ENCODE peak calls at places on chromosomes 1 and 21, in four cellular contexts. K is mammary epithelial cell, Y is fibroblast of lung, D is thoracic aorta. J is an unnamed sample.

GRCh38 chr21:34604556-34604955 is 10.4 kb downstream of the RCAN1 start:
- DNase-seq in K (no peak), Y (no peak), D (no peak), J (no peak)

GRCh38 chr1:6389971-6390370 is 3.6 kb downstream of the ACOT7 start:
- DNase-seq in K (peak; percentile 72), Y (no peak), D (no peak), J (no peak)

GRCh38 chr1:18155881-18156385 is 48.3 kb downstream of the IGSF21 start:
- DNase-seq in K (no peak), Y (no peak), D (no peak), J (no peak)

GRCh38 chr1:51331206-51332100 is 1.1 kb upstream of the TTC39A start:
- DNase-seq in K (peak; percentile 16), Y (peak; percentile 55), D (no peak), J (no peak)

GRCh38 chr1:156816561-156817328 is at the start of gene SH2D2A:
- DNase-seq in K (peak; percentile 77), Y (no peak), D (no peak), J (peak; percentile 86)

GRCh38 chr1:87291107-87291506 is 37.6 kb upstream of the LMO4 start:
- DNase-seq in K (no peak), Y (peak; percentile 89), D (no peak), J (no peak)

GRCh38 chr1:217457016-217457415 is 173.9 kb downstream of the GPATCH2 start:
- DNase-seq in K (no peak), Y (no peak), D (no peak), J (no peak)

GRCh38 chr1:189659731-189660130 is 817.9 kb downstream of the BRINP3 start:
- DNase-seq in K (peak; percentile 52), Y (peak; percentile 10), D (no peak), J (no peak)

GRCh38 chr1:204094262-204095247 is 21.6 kb downstream of the SOX13 start:
- DNase-seq in K (no peak), Y (no peak), D (no peak), J (no peak)

GRCh38 chr1:41728403-41729202 is 190.1 kb downstream of the HIVEP3 start:
- DNase-seq in K (no peak), Y (no peak), D (no peak), J (peak; percentile 21)

GRCh38 chr21:17803536-17803935 is 15.6 kb downstream of the C21orf91 start:
- DNase-seq in K (no peak), Y (no peak), D (no peak), J (no peak)

GRCh38 chr1:116755681-116756080 is 1.5 kb downstream of the CD2 start:
- DNase-seq in K (no peak), Y (no peak), D (no peak), J (no peak)

GRCh38 chr1:204267191-204267601 is 53.4 kb upstream of the GOLT1A start:
- DNase-seq in K (no peak), Y (no peak), D (no peak), J (no peak)

GRCh38 chr1:152052606-152053005 is 15.8 kb upstream of the S100A11 start:
- DNase-seq in K (peak; percentile 71), Y (peak; percentile 63), D (peak; percentile 71), J (peak; percentile 68)

GRCh38 chr1:109718495-109718894 is 6.4 kb downstream of the GSTM5 start:
- DNase-seq in K (peak; percentile 21), Y (peak; percentile 35), D (no peak), J (no peak)

GRCh38 chr1:170461762-170462384 is 70.1 kb upstream of the GORAB start:
- DNase-seq in K (peak; percentile 2), Y (peak; percentile 97), D (no peak), J (no peak)

GRCh38 chr1:192153276-192153675 is 5.0 kb upstream of the RGS18 start:
- DNase-seq in K (no peak), Y (peak; percentile 57), D (no peak), J (no peak)

GRCh38 chr1:211296396-211296795 is 30.2 kb upstream of the TRAF5 start:
- DNase-seq in K (no peak), Y (no peak), D (no peak), J (no peak)

GRCh38 chr1:183110466-183110865 is 75.6 kb upstream of the LAMC2 start:
- DNase-seq in K (no peak), Y (peak; percentile 38), D (no peak), J (no peak)

GRCh38 chr1:153677718-153678518 is 570 bp upstream of the NPR1 start:
- DNase-seq in K (peak; percentile 29), Y (peak; percentile 35), D (no peak), J (peak; percentile 17)

GRCh38 chr1:43608789-43609188 is 41.2 kb upstream of the KDM4A start:
- DNase-seq in K (no peak), Y (no peak), D (no peak), J (no peak)

GRCh38 chr1:169588785-169589485 is 2.7 kb upstream of the F5 start:
- DNase-seq in K (peak; percentile 45), Y (no peak), D (no peak), J (no peak)

GRCh38 chr1:32592953-32593352 is 53.7 kb downstream of the ZBTB8A start:
- DNase-seq in K (no peak), Y (peak; percentile 48), D (no peak), J (no peak)

GRCh38 chr1:9628541-9629444 is 22.7 kb upstream of the PIK3CD start:
- DNase-seq in K (no peak), Y (no peak), D (no peak), J (peak; percentile 52)

GRCh38 chr1:59032221-59032620 is 248.4 kb upstream of the JUN start:
- DNase-seq in K (no peak), Y (no peak), D (no peak), J (no peak)

GRCh38 chr1:148289647-148290046 is 137.6 kb upstream of the NBPF11 start:
- DNase-seq in K (no peak), Y (no peak), D (no peak), J (no peak)

GRCh38 chr1:235397733-235398132 is 30.5 kb downstream of the TBCE start:
- DNase-seq in K (peak; percentile 97), Y (peak; percentile 95), D (no peak), J (no peak)

GRCh38 chr1:28248273-28249012 is 10.9 kb upstream of the SESN2 start:
- DNase-seq in K (peak; percentile 68), Y (peak; percentile 68), D (peak; percentile 62), J (peak; percentile 69)

GRCh38 chr1:79204774-79205173 is 198.2 kb upstream of the ADGRL4 start:
- DNase-seq in K (no peak), Y (no peak), D (no peak), J (no peak)
- H3K9me3 ChIP-seq in K (no peaks in the 10 kb centered on the region), Y (no peaks in the 10 kb centered on the region), D (no peaks in the 10 kb centered on the region), J (no peaks in the 10 kb centered on the region)

GRCh38 chr21:46092811-46093667 is 4.9 kb upstream of the COL6A2 start:
- DNase-seq in K (no peak), Y (no peak), D (no peak), J (no peak)

GRCh38 chr21:46095814-46096595 is 1.9 kb upstream of the COL6A2 start:
- DNase-seq in K (no peak), Y (no peak), D (no peak), J (no peak)

GRCh38 chr21:46095106-46095719 is 2.7 kb upstream of the COL6A2 start:
- DNase-seq in K (no peak), Y (no peak), D (no peak), J (no peak)

GRCh38 chr21:46093668-46094400 is 4.1 kb upstream of the COL6A2 start:
- DNase-seq in K (no peak), Y (no peak), D (no peak), J (no peak)

GRCh38 chr21:46094401-46095105 is 3.4 kb upstream of the COL6A2 start:
- DNase-seq in K (no peak), Y (no peak), D (no peak), J (no peak)
- H3K9me3 ChIP-seq in K (no peaks in the 10 kb centered on the region), Y (no peaks in the 10 kb centered on the region), D (no peaks in the 10 kb centered on the region), J (no peaks in the 10 kb centered on the region)

GRCh38 chr21:44434568-44434925 is 20.8 kb upstream of the LRRC3 start:
- DNase-seq in K (no peak), Y (no peak), D (no peak), J (peak; percentile 3)
- H3K9me3 ChIP-seq in K (peaks cover 5% of the 10 kb centered on the region), Y (no peaks in the 10 kb centered on the region), D (peaks cover 3% of the 10 kb centered on the region), J (no peaks in the 10 kb centered on the region)

DNA sequence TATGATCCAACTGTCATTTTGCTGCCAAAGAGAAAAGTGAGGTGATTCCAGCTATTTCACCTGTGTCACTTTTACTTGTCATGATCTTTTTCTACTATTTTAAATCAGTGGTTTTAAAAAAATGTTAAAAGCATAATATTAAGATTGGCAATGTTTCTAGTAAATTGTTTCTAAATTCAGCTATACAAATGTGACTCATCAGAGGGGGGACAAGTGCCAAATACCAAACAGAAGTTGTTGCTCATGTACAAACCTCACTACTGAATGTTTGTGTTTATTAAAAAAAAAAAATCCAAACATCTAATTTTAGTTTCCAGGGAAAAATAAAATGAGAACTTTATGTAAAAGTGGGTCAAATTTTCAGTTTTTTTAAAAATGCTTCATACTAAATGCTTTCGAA is 346.2 kb upstream of the SNX7 start:
- DNase-seq in K (no peak), Y (peak; percentile 85), D (peak; percentile 17), J (no peak)
- H3K9me3 ChIP-seq in K (no peaks in the 10 kb centered on the region), Y (no peaks in the 10 kb centered on the region), D (no peaks in the 10 kb centered on the region), J (no peaks in the 10 kb centered on the region)

DNA sequence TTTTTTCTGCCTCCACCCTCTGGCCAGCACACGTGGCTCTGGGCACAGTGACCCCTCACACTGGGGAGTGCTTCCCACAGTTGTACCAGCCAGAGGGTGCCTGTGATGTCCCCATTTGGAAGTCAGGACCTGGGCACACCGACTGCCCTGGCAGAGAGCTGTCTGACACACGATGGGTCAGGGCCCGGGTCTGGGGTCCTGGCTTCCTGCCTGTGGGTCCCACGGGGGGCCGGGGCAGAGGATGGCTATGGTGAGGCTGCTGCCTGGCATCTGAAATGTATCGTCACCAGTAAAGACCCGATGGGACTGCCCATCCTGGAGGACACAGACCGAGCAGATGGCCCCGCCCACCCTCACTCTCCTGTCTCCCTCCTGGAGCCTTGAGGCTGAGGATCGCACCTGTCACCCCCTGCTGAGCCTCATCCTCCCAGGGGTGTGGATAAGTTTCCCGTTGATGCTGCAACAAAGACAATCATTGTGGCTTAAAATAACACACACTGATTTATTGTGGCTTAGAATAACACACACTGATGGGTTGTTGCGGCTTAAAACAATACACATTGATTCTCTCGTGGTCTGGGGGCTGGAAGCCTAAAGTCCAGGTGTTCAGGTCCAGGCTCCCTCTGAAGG is 88.8 kb upstream of the TTC34 start:
- DNase-seq in K (no peak), Y (no peak), D (no peak), J (no peak)
- H3K9me3 ChIP-seq in K (peaks cover 29% of the 10 kb centered on the region), Y (peaks cover 3% of the 10 kb centered on the region), D (no peaks in the 10 kb centered on the region), J (no peaks in the 10 kb centered on the region)

DNA sequence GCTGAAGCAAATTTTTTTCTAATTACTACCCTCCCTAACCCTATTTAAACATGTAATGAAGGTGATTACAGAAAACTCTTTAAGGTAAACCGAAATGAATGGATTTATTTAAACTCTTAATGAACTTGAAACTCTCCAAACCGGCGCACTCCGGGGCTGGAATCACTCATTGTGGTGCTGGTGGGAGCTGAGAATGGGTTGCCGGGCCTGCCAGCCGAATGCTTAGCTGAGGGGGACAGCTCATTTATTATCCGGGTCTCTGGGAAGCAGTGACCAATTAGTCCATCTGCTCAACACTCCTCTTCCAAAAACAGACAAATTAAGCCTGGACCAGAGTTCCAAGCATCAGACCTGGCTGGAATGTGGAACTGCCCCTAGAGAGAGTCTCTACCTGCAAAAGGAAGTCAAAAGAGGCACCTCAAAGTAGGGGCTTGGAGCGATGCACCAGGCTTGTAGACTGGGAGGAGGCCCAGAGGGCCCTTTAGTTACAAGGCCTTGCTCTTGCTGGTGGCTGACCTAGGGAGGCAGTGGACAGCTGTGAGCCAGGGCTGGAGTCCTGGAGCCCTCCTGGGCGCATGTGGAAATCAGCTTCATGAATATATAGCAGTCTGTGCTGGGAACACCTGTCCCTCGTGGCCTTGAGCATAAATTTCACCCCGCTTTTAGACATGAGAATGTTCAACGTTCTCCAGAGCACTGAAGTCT is 320.7 kb downstream of the AJAP1 start:
- DNase-seq in K (no peak), Y (no peak), D (no peak), J (no peak)
- H3K9me3 ChIP-seq in K (peaks cover 9% of the 10 kb centered on the region), Y (no peaks in the 10 kb centered on the region), D (no peaks in the 10 kb centered on the region), J (no peaks in the 10 kb centered on the region)

GRCh38 chr21:26449161-26449560 is 123.9 kb downstream of the CYYR1 start:
- DNase-seq in K (peak; percentile 87), Y (peak; percentile 69), D (no peak), J (no peak)
- H3K9me3 ChIP-seq in K (no peaks in the 10 kb centered on the region), Y (no peaks in the 10 kb centered on the region), D (no peaks in the 10 kb centered on the region), J (peaks cover 2% of the 10 kb centered on the region)

J was measured in T-helper 17 cell.